ENCODE peak calls at places on chromosomes 4 and X, in six cellular contexts. B is AG04450, E is hepatocyte, U is cardiac muscle cell, H is sigmoid colon, R is cardiac fibroblast. Q is an unnamed sample.

GRCh38 chr4:69875986-69876542 is 16.1 kb upstream of the SULT1E1 start:
- DNase-seq in U (no peak), E (peak; percentile 21), R (no peak), H (no peak), B (no peak), Q (peak; percentile 25)

GRCh38 chr4:154425514-154425913 is 66.1 kb downstream of the DCHS2 start:
- DNase-seq in E (no peak), U (no peak), B (no peak), R (no peak), H (no peak), Q (no peak)

GRCh38 chr4:2484993-2485392 is 16.1 kb downstream of the RNF4 start:
- DNase-seq in U (peak; percentile 55), B (no peak), E (peak; percentile 27), H (peak; percentile 88), R (peak; percentile 51), Q (no peak)

GRCh38 chr4:30948653-30949052 is 228.5 kb downstream of the PCDH7 start:
- DNase-seq in H (no peak), B (no peak), E (no peak), R (peak; percentile 69), U (peak; percentile 66), Q (no peak)

GRCh38 chrX:131791608-131792355 is 231.3 kb upstream of the STK26 start:
- DNase-seq in U (no peak), E (no peak), B (no peak), R (no peak), H (no peak), Q (no peak)

GRCh38 chrX:24768556-24768955 is 74.8 kb downstream of the POLA1 start:
- DNase-seq in U (peak; percentile 1), E (no peak), H (no peak), R (no peak), B (no peak), Q (no peak)

GRCh38 chrX:96447161-96447560 is 237.5 kb upstream of the DIAPH2 start:
- DNase-seq in U (no peak), B (no peak), E (no peak), H (no peak), R (no peak), Q (no peak)

GRCh38 chr4:72896515-72896914 is 173.0 kb downstream of the COX18 start:
- DNase-seq in H (no peak), R (peak; percentile 90), E (peak; percentile 46), B (peak; percentile 46), U (peak; percentile 91), Q (peak; percentile 52)

GRCh38 chrX:49040376-49040955 is 2.7 kb downstream of the TFE3 start:
- DNase-seq in R (peak; percentile 31), B (no peak), E (no peak), U (peak; percentile 38), H (no peak), Q (no peak)

GRCh38 chrX:132505116-132505515 is 16.3 kb upstream of the MBNL3 start:
- DNase-seq in H (no peak), B (no peak), E (peak; percentile 11), U (peak; percentile 64), R (peak; percentile 66), Q (no peak)

GRCh38 chr4:139167774-139168444 is 9.1 kb downstream of the ELF2 start:
- DNase-seq in R (peak; percentile 68), U (peak; percentile 73), H (no peak), E (peak; percentile 54), B (no peak), Q (no peak)

GRCh38 chr4:182126096-182126495 is 117.1 kb upstream of the TENM3 start:
- DNase-seq in R (no peak), B (no peak), U (no peak), E (no peak), H (no peak), Q (no peak)

GRCh38 chr4:109730294-109731051 is 603 bp upstream of the PLA2G12A start:
- DNase-seq in H (peak; percentile 82), U (peak; percentile 67), B (peak; percentile 2), R (peak; percentile 65), E (peak; percentile 81), Q (peak; percentile 16)

GRCh38 chr4:4446434-4446833 is 59.5 kb downstream of the NSG1 start:
- DNase-seq in U (no peak), E (no peak), H (no peak), B (no peak), R (no peak), Q (no peak)

GRCh38 chr4:125801373-125801772 is 486.6 kb downstream of the FAT4 start:
- DNase-seq in R (no peak), E (no peak), B (no peak), U (no peak), H (no peak), Q (no peak)

GRCh38 chrX:141673946-141674345 is 24.6 kb downstream of the SPANXD start:
- DNase-seq in U (no peak), H (no peak), R (no peak), B (no peak), E (no peak), Q (no peak)

GRCh38 chr4:40571208-40571607 is 58.5 kb downstream of the RBM47 start:
- DNase-seq in E (no peak), R (no peak), U (no peak), B (no peak), H (no peak), Q (no peak)
- TF ChIP-seq CTCF in E (no peak), R (no peak), U (no peak), B (no peak), H (no peak), Q (no peak)

GRCh38 chr4:20428410-20429160 is 176.9 kb downstream of the SLIT2 start:
- DNase-seq in E (no peak), H (no peak), B (no peak), R (peak; percentile 44), U (peak; percentile 47), Q (no peak)
- TF ChIP-seq CTCF in E (peak; percentile 36), H (no peak), B (peak; percentile 46), R (peak; percentile 18), U (peak; percentile 29), Q (peak; percentile 13)

DNA sequence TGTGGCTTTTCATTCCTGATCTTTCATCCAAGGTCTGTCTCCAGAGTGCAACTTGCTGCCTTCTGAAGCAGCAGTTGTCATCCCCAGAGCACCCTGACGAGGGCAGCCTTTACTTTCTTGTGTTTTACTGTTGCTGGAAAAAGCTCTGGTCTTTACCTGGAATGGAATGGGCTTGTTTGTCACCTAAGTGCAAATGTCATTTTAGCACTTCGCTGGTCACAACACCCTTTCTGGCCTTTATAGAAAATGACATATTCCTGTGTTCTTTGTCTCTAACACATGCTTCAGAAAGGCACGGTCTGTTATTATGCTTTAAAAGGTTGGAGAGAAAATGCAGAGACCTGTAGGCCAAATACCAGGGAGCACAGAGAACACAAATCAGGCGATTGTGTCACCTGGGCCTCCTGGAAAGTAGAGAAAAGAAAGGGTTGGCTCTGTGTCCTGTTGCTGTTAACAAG is 332.7 kb upstream of the IGFBP7 start:
- DNase-seq in E (peak; percentile 77), H (no peak), B (no peak), R (peak; percentile 44), U (peak; percentile 40), Q (no peak)
- TF ChIP-seq CTCF in E (peak; percentile 96), H (peak; percentile 72), B (peak; percentile 70), R (peak; percentile 65), U (peak; percentile 68), Q (peak; percentile 77)

GRCh38 chr4:101033986-101034385 is 313.3 kb downstream of the PPP3CA start:
- DNase-seq in H (no peak), U (no peak), E (no peak), R (no peak), B (no peak), Q (no peak)
- TF ChIP-seq CTCF in H (no peak), U (peak; percentile 6), E (no peak), R (no peak), B (no peak), Q (no peak)

DNA sequence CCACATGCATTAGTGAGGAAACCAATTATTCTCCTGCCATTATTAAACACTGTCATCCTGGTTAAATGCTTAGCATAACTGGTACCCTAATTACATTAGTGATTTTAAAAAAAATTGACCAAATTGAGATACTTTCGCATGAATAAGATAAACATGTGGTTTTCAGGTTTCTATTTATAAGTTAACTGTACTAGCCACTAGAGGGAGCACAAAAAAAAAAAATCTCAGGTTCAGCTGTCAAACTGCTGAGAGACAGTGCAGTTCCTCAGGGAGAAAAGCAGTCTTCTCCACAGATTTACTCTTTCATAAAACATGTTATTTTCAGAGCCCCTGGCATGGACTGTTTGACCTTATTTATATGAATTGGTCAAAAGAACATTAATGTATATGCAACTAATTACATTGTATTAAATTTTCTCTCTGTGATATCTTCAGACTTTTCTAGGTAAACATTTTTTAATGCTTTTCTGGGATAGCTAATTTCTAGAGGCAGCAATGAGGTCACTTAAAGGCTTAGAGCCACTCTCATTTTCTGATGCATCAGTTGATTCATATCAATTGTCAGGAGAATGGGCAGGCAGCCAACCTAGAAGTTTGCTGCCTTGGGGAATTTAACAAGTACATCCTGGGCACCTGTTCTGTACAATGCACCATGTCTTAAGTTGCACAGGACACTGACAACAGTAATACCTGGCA is 167.5 kb downstream of the CDS1 start:
- DNase-seq in E (peak; percentile 72), U (peak; percentile 69), R (peak; percentile 73), B (peak; percentile 7), H (no peak), Q (peak; percentile 14)
- TF ChIP-seq CTCF in E (peak; percentile 74), U (peak; percentile 55), R (peak; percentile 42), B (peak; percentile 64), H (peak; percentile 62), Q (peak; percentile 53)

DNA sequence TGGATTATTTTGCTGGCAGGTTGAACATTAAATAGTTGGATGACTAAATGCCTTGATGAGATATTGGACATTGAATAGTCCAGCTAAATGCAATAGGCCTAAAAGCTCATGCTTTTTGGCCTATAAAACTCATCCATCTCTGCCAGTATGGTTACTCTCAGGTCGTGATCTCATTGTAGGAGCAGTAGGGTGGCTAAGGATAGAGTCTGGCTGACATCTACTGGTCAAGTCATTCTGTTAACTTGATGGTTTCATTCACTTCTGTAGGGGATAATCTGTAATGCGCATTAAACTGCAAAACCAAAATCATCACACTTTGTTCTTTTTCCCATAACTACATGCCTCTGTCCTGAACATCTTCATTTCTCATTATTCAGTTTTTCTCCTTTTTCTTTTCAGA is 227.0 kb downstream of the DKK2 start:
- DNase-seq in R (peak; percentile 21), H (no peak), U (peak; percentile 67), B (no peak), E (peak; percentile 49), Q (no peak)
- TF ChIP-seq CTCF in R (peak; percentile 64), H (peak; percentile 59), U (peak; percentile 45), B (peak; percentile 49), E (peak; percentile 50), Q (peak; percentile 31)

GRCh38 chr4:118682928-118683327 is 2.3 kb upstream of the METTL14 start:
- DNase-seq in E (peak; percentile 11), H (no peak), R (peak; percentile 54), B (peak; percentile 1), U (peak; percentile 46), Q (no peak)
- TF ChIP-seq CTCF in E (peak; percentile 37), H (no peak), R (peak; percentile 53), B (peak; percentile 68), U (peak; percentile 54), Q (peak; percentile 36)

GRCh38 chrX:12118134-12118533 is 20.1 kb upstream of the FRMPD4 start:
- DNase-seq in B (no peak), R (no peak), E (no peak), U (no peak), H (no peak), Q (no peak)

GRCh38 chrX:12113321-12113720 is 25.0 kb upstream of the FRMPD4 start:
- DNase-seq in E (no peak), H (no peak), U (no peak), R (no peak), B (no peak), Q (no peak)

DNA sequence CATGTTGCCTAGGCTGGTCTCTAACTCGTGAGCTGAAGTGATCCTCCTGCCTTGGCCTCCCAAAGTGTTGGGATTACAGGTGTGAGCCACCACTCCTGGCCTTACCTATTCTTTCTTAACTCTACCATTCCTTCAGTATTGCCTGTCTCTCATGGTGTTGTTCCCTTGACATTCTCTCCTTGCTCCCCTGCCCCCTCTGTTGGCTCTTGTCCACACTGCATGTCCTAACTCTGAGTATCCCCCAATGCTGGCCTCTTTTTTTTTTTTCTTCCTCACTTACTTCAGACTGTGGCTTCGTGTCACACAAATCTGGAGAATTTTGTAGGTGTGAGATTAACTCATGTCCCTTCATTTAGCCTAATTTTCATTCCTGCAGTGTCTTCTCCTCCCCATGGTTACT is 22.9 kb upstream of the FRMPD4 start:
- DNase-seq in H (no peak), E (no peak), B (no peak), U (no peak), R (no peak), Q (no peak)
- TF ChIP-seq CTCF in H (no peak), E (no peak), B (no peak), U (no peak), R (no peak), Q (peak; percentile 40)